ENCODE peak calls at places on chromosome 22, in nine cellular contexts. J is H9, D is SK-N-SH, W is A549, R is heart right ventricle, C is transverse colon, F is mammary epithelial cell, A is HepG2, I is tibial artery. X is an unnamed sample.

GRCh38 chr22:44646141-44646540 is 55.9 kb upstream of the PRR5 start:
- DNase-seq in J (no peak), D (no peak), W (no peak), R (no peak), C (no peak), F (no peak), A (no peak), I (no peak), X (no peak)

GRCh38 chr22:50576070-50576469 is 2.2 kb downstream of the CPT1B start:
- DNase-seq in J (peak; percentile 55), D (peak; percentile 64), W (peak; percentile 69), R (no peak), C (no peak), F (peak; percentile 46), A (peak; percentile 81), I (no peak), X (no peak)

GRCh38 chr22:16387088-16387487 is 205.5 kb downstream of the CCT8L2 start:
- DNase-seq in J (no peak), D (no peak), W (no peak), R (no peak), C (no peak), F (no peak), A (no peak), I (no peak), X (no peak)

GRCh38 chr22:17945851-17946690 is 78.3 kb downstream of the MICAL3 start:
- DNase-seq in J (no peak), D (no peak), W (no peak), R (no peak), C (no peak), F (no peak), A (no peak), I (no peak), X (no peak)

GRCh38 chr22:35912668-35913067 is 116.0 kb downstream of the RBFOX2 start:
- DNase-seq in J (no peak), D (no peak), W (no peak), R (no peak), C (no peak), F (no peak), A (no peak), I (no peak), X (no peak)

GRCh38 chr22:33111491-33111890 is 53.3 kb upstream of the SYN3 start:
- DNase-seq in J (no peak), D (no peak), W (no peak), R (no peak), C (no peak), F (no peak), A (no peak), I (no peak), X (no peak)

GRCh38 chr22:22422629-22423112 is 85.9 kb downstream of the ZNF280B start:
- DNase-seq in J (peak; percentile 63), D (peak; percentile 49), W (peak; percentile 63), R (peak; percentile 55), C (peak; percentile 79), F (peak; percentile 18), A (peak; percentile 56), I (peak; percentile 54), X (peak; percentile 46)

GRCh38 chr22:26711205-26711958 is 54.0 kb downstream of the MIAT start:
- DNase-seq in J (peak; percentile 31), D (no peak), W (no peak), R (no peak), C (peak; percentile 35), F (no peak), A (no peak), I (no peak), X (no peak)

GRCh38 chr22:46750861-46751260 is 11.6 kb upstream of the TBC1D22A start:
- DNase-seq in J (no peak), D (no peak), W (no peak), R (peak; percentile 60), C (peak; percentile 80), F (no peak), A (no peak), I (no peak), X (no peak)

GRCh38 chr22:11627798-11628650 is 3900.0 kb upstream of the OR11H1 start:
- DNase-seq in J (no peak), D (peak; percentile 31), W (no peak), R (no peak), C (no peak), F (no peak), A (no peak), I (no peak), X (no peak)

GRCh38 chr22:25845985-25846745 is 104.2 kb downstream of the MYO18B start:
- DNase-seq in J (no peak), D (no peak), W (no peak), R (no peak), C (no peak), F (peak; percentile 55), A (no peak), I (no peak), X (no peak)

GRCh38 chr22:48405741-48406140 is 1421.9 kb downstream of the BRD1 start:
- DNase-seq in J (no peak), D (no peak), W (peak; percentile 95), R (no peak), C (no peak), F (no peak), A (no peak), I (no peak), X (no peak)

GRCh38 chr22:37636186-37636948 is 3.1 kb upstream of the SH3BP1 start:
- DNase-seq in J (no peak), D (no peak), W (no peak), R (no peak), C (peak; percentile 51), F (no peak), A (no peak), I (no peak), X (no peak)

DNA sequence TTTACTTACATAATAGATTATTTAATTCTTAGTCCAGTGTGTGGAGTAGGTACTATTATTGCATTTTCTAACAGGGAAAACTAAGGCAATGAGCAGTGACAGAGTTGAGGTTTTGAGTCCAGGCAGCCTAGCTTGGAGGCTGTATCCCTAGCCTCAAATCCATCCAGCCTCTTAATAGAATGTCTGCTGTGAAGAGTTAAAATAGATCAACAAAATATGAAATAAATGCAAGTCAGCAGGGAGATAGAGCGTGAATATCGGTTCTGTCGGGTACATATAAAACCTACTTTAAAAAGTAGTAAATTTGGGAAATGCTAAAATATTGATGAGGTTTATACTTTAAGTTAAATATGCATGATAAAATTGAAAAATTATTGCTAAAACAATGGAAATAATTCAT is 53.3 kb downstream of the MED15 start:
- DNase-seq in J (no peak), D (no peak), W (no peak), R (no peak), C (no peak), F (no peak), A (no peak), I (no peak), X (no peak)
- H3K4me1 ChIP-seq in J (no peaks in the 10 kb centered on the region), D (no peaks in the 10 kb centered on the region), W (peaks cover 10% of the 10 kb centered on the region), R (peaks cover 20% of the 10 kb centered on the region), C (peaks cover 14% of the 10 kb centered on the region), F (peaks cover 3% of the 10 kb centered on the region), A (no peaks in the 10 kb centered on the region), I (peaks cover 8% of the 10 kb centered on the region), X (peaks cover 26% of the 10 kb centered on the region)

DNA sequence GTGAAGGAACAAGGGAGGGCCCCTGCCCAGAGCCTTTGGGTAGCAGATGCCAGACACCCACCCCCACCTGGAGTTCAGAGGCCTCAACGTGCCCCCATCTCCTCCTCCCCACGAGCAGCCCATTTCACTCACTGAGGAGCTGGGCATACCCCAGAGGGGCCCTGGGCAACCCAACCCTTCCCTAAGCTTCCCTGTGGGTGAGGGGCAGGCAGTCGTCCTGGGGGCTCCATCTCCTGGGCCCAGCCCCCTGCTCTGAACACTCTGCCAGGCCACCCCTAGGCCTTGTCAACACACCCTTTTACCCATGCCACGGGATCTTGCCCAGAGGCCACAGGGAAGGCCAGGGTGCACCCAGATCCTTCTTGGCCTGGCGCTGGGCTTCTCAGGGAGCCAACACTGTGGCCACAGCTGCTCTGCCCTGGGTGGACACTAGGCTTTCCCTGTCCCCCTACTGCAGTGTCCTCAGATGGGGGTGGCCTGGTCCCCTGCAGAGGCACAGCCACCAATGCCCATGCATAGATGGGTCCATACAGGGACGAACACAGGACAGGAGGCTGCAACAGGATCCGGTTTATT is 3.4 kb downstream of the SLC25A1 start:
- DNase-seq in J (no peak), D (no peak), W (no peak), R (no peak), C (no peak), F (no peak), A (no peak), I (no peak), X (peak; percentile 58)
- H3K27ac ChIP-seq in J (peak overlapping the region; percentile 2), D (no peak overlapping the region), W (peak overlapping the region; percentile 73), R (no peak overlapping the region), C (no peak overlapping the region), F (no peak overlapping the region), A (peak overlapping the region; percentile 80), I (peak overlapping the region; percentile 15), X (peak overlapping the region; percentile 60)

GRCh38 chr22:28282346-28282745 is 363.3 kb upstream of the PITPNB start:
- DNase-seq in J (no peak), D (no peak), W (no peak), R (no peak), C (no peak), F (peak; percentile 24), A (no peak), I (no peak), X (no peak)

GRCh38 chr22:28279888-28280287 is 360.8 kb upstream of the PITPNB start:
- DNase-seq in J (no peak), D (no peak), W (no peak), R (no peak), C (no peak), F (no peak), A (no peak), I (no peak), X (no peak)

DNA sequence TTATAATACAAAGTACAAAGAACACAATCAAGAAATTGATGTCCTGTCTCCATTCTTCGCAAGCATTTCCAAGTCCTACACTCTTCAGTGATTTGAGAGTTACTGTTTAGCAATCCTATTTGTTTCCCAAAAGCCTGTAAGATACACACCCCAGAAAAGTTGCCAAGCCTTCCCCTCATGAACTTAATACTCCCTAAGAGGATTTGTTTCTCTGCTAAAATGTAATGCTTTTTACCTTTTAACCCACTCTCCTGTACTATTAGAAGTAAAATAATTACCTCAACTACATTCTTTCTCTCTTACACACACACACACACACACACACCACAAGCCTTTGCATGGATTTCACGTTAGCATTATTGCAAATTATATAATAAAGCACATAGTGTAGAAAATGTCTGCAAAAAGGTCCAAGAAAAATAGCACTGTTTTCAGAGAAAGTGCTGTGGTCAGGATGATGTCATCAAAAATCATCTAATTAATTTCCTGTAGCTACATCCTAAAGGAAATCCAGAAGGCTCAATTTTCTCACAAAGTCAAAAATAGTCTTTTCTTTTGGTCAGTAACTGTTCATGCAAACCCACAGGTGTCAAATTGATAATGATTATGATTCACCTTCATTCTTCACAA is 364.1 kb upstream of the PITPNB start:
- DNase-seq in J (no peak), D (no peak), W (no peak), R (no peak), C (no peak), F (peak; percentile 38), A (no peak), I (peak; percentile 27), X (no peak)
- TF ChIP-seq CTCF in J (no peak), D (no peak), W (no peak), R (no peak), C (no peak), F (no peak), A (no peak), I (no peak), X (no peak)

DNA sequence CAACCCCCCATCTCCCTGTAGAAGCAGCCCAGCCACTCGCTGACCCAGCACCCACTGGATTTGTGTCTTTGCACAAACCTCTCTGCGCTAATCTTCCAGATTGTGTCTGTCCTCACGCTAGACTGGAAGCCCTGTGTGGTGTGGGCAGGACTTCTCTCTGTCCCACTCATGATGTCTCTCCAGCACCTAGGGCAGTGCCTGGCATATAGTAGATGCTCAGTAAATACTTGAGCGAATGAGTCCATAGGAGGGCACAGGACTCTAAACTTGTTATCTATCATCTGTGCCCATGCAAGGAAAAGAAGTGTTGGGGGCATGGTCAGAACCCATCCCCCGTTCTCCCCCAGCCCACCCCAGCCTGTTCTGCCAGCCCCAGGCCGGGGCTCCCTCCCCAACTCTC is 22.9 kb downstream of the RPL3 start:
- DNase-seq in J (no peak), D (no peak), W (no peak), R (no peak), C (no peak), F (no peak), A (no peak), I (no peak), X (no peak)
- H3K4me1 ChIP-seq in J (no peaks in the 10 kb centered on the region), D (peaks cover 7% of the 10 kb centered on the region), W (peaks cover 77% of the 10 kb centered on the region), R (peaks cover 50% of the 10 kb centered on the region), C (peaks cover 42% of the 10 kb centered on the region), F (peaks cover 53% of the 10 kb centered on the region), A (peaks cover 100% of the 10 kb centered on the region), I (peaks cover 39% of the 10 kb centered on the region), X (peaks cover 38% of the 10 kb centered on the region)